ENCODE peak calls at places on chromosomes 11 and 22, in nine cellular contexts. X is A549; E is nephron progenitor cell; W is lung; Y is CD4-positive, alpha-beta T cell; J is HFF-Myc; C is spleen; P is breast epithelium; H is ovary. Q is an unnamed sample.

GRCh38 chr22:40009953-40010751 is 15.4 kb downstream of the FAM83F start:
- DNase-seq in X (no peak), E (no peak), W (no peak), Y (peak; percentile 29), J (no peak), C (no peak), P (no peak), H (no peak), Q (no peak)

GRCh38 chr22:24069721-24070120 is 58.6 kb downstream of the CABIN1 start:
- DNase-seq in X (no peak), E (no peak), W (no peak), Y (no peak), J (no peak), C (no peak), P (no peak), H (no peak), Q (no peak)

GRCh38 chr11:59416613-59417012 is 9.6 kb downstream of the OR5A2 start:
- DNase-seq in X (no peak), E (no peak), W (no peak), Y (no peak), J (no peak), C (no peak), P (no peak), H (no peak), Q (no peak)

GRCh38 chr11:123057604-123058305 is 4.2 kb downstream of the HSPA8 start:
- DNase-seq in X (no peak), E (no peak), W (no peak), Y (no peak), J (no peak), C (no peak), P (no peak), H (no peak), Q (no peak)

GRCh38 chr11:8527939-8528338 is 66.1 kb downstream of the STK33 start:
- DNase-seq in X (no peak), E (no peak), W (no peak), Y (no peak), J (no peak), C (no peak), P (no peak), H (no peak), Q (no peak)

GRCh38 chr22:23909258-23909898 is 15.2 kb downstream of the MIF start:
- DNase-seq in X (no peak), E (no peak), W (no peak), Y (no peak), J (no peak), C (no peak), P (no peak), H (no peak), Q (no peak)

GRCh38 chr11:133501643-133502535 is 30.4 kb downstream of the OPCML start:
- DNase-seq in X (no peak), E (peak; percentile 33), W (no peak), Y (no peak), J (no peak), C (no peak), P (peak; percentile 37), H (no peak), Q (no peak)

GRCh38 chr11:8811571-8811970 is 99.4 kb upstream of the AKIP1 start:
- DNase-seq in X (no peak), E (no peak), W (no peak), Y (no peak), J (no peak), C (no peak), P (no peak), H (no peak), Q (no peak)

GRCh38 chr22:22410121-22410520 is 98.4 kb downstream of the ZNF280B start:
- DNase-seq in X (no peak), E (no peak), W (no peak), Y (no peak), J (no peak), C (peak; percentile 92), P (no peak), H (no peak), Q (no peak)

GRCh38 chr22:22408269-22408668 is 100.3 kb downstream of the ZNF280B start:
- DNase-seq in X (no peak), E (no peak), W (no peak), Y (no peak), J (no peak), C (no peak), P (no peak), H (no peak), Q (no peak)

GRCh38 chr22:22410677-22411076 is 97.9 kb downstream of the ZNF280B start:
- DNase-seq in X (no peak), E (no peak), W (no peak), Y (no peak), J (no peak), C (no peak), P (no peak), H (no peak), Q (no peak)

GRCh38 chr22:22407061-22407460 is 101.5 kb downstream of the ZNF280B start:
- DNase-seq in X (no peak), E (no peak), W (no peak), Y (no peak), J (no peak), C (no peak), P (no peak), H (no peak), Q (no peak)

GRCh38 chr22:22408731-22409696 is 99.5 kb downstream of the ZNF280B start:
- DNase-seq in X (peak; percentile 15), E (peak; percentile 53), W (no peak), Y (no peak), J (no peak), C (no peak), P (no peak), H (no peak), Q (no peak)
- TF ChIP-seq CTCF in X (peak; percentile 38), E (peak; percentile 48), W (no peak), Y (no peak), J (peak; percentile 60), C (peak; percentile 41), P (peak; percentile 14), H (no peak), Q (no peak)

GRCh38 chr11:837990-838307 is 4.4 kb downstream of the POLR2L start:
- DNase-seq in X (no peak), E (no peak), W (no peak), Y (no peak), J (no peak), C (no peak), P (no peak), H (no peak), Q (no peak)

GRCh38 chr11:841981-842369 is 354 bp downstream of the POLR2L start:
- DNase-seq in X (no peak), E (no peak), W (no peak), Y (no peak), J (no peak), C (no peak), P (no peak), H (no peak), Q (no peak)

GRCh38 chr11:839280-839623 is 3.1 kb downstream of the POLR2L start:
- DNase-seq in X (no peak), E (no peak), W (no peak), Y (no peak), J (no peak), C (no peak), P (no peak), H (no peak), Q (no peak)

GRCh38 chr11:838441-839279 is 3.7 kb downstream of the POLR2L start:
- DNase-seq in X (peak; percentile 56), E (no peak), W (no peak), Y (no peak), J (no peak), C (no peak), P (no peak), H (no peak), Q (no peak)

GRCh38 chr11:839875-840617 is 2.3 kb downstream of the POLR2L start:
- DNase-seq in X (no peak), E (no peak), W (no peak), Y (no peak), J (no peak), C (no peak), P (no peak), H (no peak), Q (no peak)
- TF ChIP-seq CTCF in X (peak; percentile 45), E (peak; percentile 11), W (no peak), Y (no peak), J (peak; percentile 48), C (no peak), P (no peak), H (no peak), Q (no peak)

GRCh38 chr22:41557401-41558240 is 3.2 kb upstream of the CSDC2 start:
- DNase-seq in X (no peak), E (no peak), W (peak; percentile 81), Y (no peak), J (no peak), C (no peak), P (no peak), H (peak; percentile 95), Q (no peak)

GRCh38 chr22:41548830-41549211 is 4.6 kb upstream of the POLR3H start:
- DNase-seq in X (no peak), E (no peak), W (no peak), Y (no peak), J (no peak), C (no peak), P (no peak), H (no peak), Q (no peak)

GRCh38 chr22:41555325-41555724 is 5.5 kb upstream of the CSDC2 start:
- DNase-seq in X (no peak), E (no peak), W (no peak), Y (no peak), J (no peak), C (no peak), P (no peak), H (peak; percentile 70), Q (no peak)

GRCh38 chr22:41550952-41551491 is 6.8 kb upstream of the POLR3H start:
- DNase-seq in X (no peak), E (no peak), W (no peak), Y (no peak), J (no peak), C (no peak), P (no peak), H (no peak), Q (no peak)

DNA sequence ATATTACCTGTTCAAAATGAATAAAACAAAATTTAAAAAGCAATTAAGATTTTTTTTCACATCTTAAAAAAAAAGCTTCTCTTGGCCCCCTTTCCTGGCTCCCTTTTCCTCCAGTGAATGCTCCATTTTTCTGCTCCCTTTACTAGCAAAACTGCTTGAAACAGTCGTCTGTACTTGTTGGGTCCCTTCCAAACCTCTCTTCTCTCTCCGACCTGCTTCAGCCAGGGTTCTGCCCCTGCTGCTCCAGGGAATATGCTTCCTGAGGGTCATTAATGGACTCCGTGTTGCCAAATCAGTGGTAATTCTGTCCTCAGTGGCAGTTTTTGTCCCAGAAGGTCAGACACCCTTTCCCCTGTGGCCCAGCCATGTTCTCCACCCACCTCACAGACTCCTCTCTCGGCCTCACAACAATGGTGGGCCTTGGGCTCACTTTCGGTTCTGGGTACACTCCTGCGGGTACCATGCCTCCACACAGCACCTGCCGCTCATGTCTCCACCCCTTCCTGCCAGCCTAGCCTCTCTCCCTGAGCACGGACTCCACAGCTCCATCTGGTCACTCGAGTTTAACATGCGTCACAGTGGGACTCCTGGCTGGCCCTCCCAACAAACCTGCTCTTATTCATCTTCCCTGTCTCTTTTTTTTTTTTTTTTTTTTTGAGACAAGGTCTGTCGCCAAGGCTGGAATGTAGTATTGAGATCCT is 7.8 kb upstream of the POLR3H start:
- DNase-seq in X (no peak), E (no peak), W (no peak), Y (no peak), J (no peak), C (no peak), P (no peak), H (no peak), Q (no peak)
- TF ChIP-seq CTCF in X (no peak), E (no peak), W (no peak), Y (no peak), J (no peak), C (no peak), P (no peak), H (no peak), Q (no peak)

DNA sequence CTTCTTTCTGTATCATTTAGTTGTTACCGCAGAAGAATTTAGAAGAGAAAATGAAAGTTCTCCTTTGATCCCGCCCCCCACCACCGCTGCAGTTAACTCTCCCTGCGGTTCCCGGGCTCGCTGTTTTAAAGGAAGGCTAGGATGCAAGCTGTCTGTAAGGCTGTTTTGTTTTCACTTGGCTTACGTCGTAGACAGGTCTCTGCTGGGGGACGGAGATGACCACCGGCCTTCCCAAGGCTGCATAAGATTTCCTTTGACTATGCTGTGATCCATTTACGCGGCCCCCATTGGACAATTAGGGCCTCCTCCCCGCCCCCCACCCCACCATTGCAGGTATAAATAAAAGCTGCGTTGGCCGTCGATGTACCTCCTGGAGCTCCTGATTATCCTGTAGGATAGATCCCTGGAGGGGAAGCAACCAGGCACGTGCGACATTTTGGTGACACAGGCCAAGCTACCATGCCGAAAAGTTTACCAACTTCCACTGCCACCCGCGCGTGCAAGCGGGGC is 1.4 kb upstream of the CPT1A start:
- DNase-seq in X (no peak), E (no peak), W (no peak), Y (peak; percentile 35), J (no peak), C (peak; percentile 81), P (no peak), H (no peak), Q (peak; percentile 57)
- TF ChIP-seq CTCF in X (no peak), E (no peak), W (no peak), Y (no peak), J (no peak), C (no peak), P (no peak), H (no peak), Q (no peak)

Q was measured in CD8-positive, alpha-beta T cell.